ENCODE peak calls at places on chromosomes 2 and 18, in nine cellular contexts. E is tibial artery; O is A549; Z is CD8-positive, alpha-beta T cell; H is SK-N-SH; M is RWPE1; R is psoas muscle; N is body of pancreas; J is fibroblast of lung. Q is an unnamed sample.
A peak's percentile ranks its signal among the peaks of the same experiment; 100 is the strongest.

GRCh38 chr2:197889041-197889440 is 84.6 kb downstream of the PLCL1 start:
- DNase-seq in E (no peak), O (no peak), Z (peak; percentile 8), H (no peak), M (peak; percentile 30), R (no peak), N (peak; percentile 33), J (peak; percentile 38), Q (no peak)

GRCh38 chr2:182167882-182168281 is 182.2 kb downstream of the PPP1R1C start:
- DNase-seq in E (no peak), O (no peak), Z (no peak), H (no peak), M (no peak), R (no peak), N (no peak), J (no peak), Q (no peak)

GRCh38 chr2:181471783-181472182 is 14.6 kb downstream of the ITGA4 start:
- DNase-seq in E (no peak), O (no peak), Z (no peak), H (no peak), M (no peak), R (no peak), N (no peak), J (no peak), Q (no peak)

GRCh38 chr2:241733391-241734207 is 831 bp upstream of the D2HGDH start:
- DNase-seq in E (no peak), O (no peak), Z (peak; percentile 19), H (no peak), M (peak; percentile 61), R (no peak), N (no peak), J (no peak), Q (no peak)

GRCh38 chr2:61042807-61043206 is 22.9 kb upstream of the SANBR start:
- DNase-seq in E (no peak), O (no peak), Z (no peak), H (no peak), M (no peak), R (no peak), N (no peak), J (no peak), Q (no peak)

GRCh38 chr2:219289537-219290361 is 10.6 kb downstream of the DNAJB2 start:
- DNase-seq in E (peak; percentile 72), O (no peak), Z (no peak), H (no peak), M (peak; percentile 85), R (peak; percentile 80), N (peak; percentile 35), J (peak; percentile 97), Q (no peak)

GRCh38 chr2:131113566-131114227 is 8.6 kb downstream of the PLEKHB2 start:
- DNase-seq in E (no peak), O (no peak), Z (no peak), H (no peak), M (no peak), R (no peak), N (no peak), J (no peak), Q (no peak)

GRCh38 chr18:2515908-2516625 is 55.2 kb downstream of the METTL4 start:
- DNase-seq in E (no peak), O (peak; percentile 24), Z (no peak), H (no peak), M (peak; percentile 76), R (no peak), N (peak; percentile 18), J (peak; percentile 87), Q (no peak)

GRCh38 chr2:203579131-203579643 is 44.1 kb upstream of the RAPH1 start:
- DNase-seq in E (no peak), O (no peak), Z (no peak), H (no peak), M (peak; percentile 88), R (no peak), N (peak; percentile 93), J (peak; percentile 60), Q (no peak)

GRCh38 chr2:163266772-163267171 is 428.2 kb upstream of the KCNH7 start:
- DNase-seq in E (no peak), O (no peak), Z (no peak), H (no peak), M (peak; percentile 48), R (no peak), N (no peak), J (peak; percentile 66), Q (no peak)

GRCh38 chr18:59906203-59906602 is 6.4 kb downstream of the PMAIP1 start:
- DNase-seq in E (no peak), O (no peak), Z (no peak), H (no peak), M (no peak), R (no peak), N (no peak), J (no peak), Q (no peak)

GRCh38 chr2:178917555-178917954 is 110.3 kb upstream of the TTN start:
- DNase-seq in E (no peak), O (no peak), Z (no peak), H (no peak), M (no peak), R (no peak), N (no peak), J (no peak), Q (no peak)

GRCh38 chr2:149065236-149065635 is 26.7 kb downstream of the LYPD6B start:
- DNase-seq in E (no peak), O (no peak), Z (no peak), H (no peak), M (no peak), R (no peak), N (no peak), J (peak; percentile 32), Q (no peak)

GRCh38 chr2:120625865-120626560 is 109.7 kb upstream of the GLI2 start:
- DNase-seq in E (no peak), O (no peak), Z (no peak), H (no peak), M (no peak), R (no peak), N (peak; percentile 87), J (no peak), Q (no peak)

GRCh38 chr2:165815299-165815698 is 21.3 kb upstream of the GALNT3 start:
- DNase-seq in E (no peak), O (no peak), Z (no peak), H (no peak), M (no peak), R (no peak), N (no peak), J (no peak), Q (no peak)

GRCh38 chr2:20186855-20187187 is 38.1 kb downstream of the SDC1 start:
- DNase-seq in E (no peak), O (no peak), Z (no peak), H (no peak), M (no peak), R (no peak), N (no peak), J (no peak), Q (no peak)

GRCh38 chr2:205555816-205556215 is 126.5 kb upstream of the NRP2 start:
- DNase-seq in E (no peak), O (no peak), Z (no peak), H (no peak), M (no peak), R (no peak), N (no peak), J (no peak), Q (no peak)

GRCh38 chr18:79248495-79249078 is 147.1 kb upstream of the NFATC1 start:
- DNase-seq in E (no peak), O (no peak), Z (no peak), H (no peak), M (no peak), R (no peak), N (no peak), J (peak; percentile 14), Q (no peak)

GRCh38 chr18:62569081-62569480 is 46.3 kb downstream of the ZCCHC2 start:
- DNase-seq in E (no peak), O (no peak), Z (no peak), H (no peak), M (no peak), R (no peak), N (no peak), J (no peak), Q (no peak)

GRCh38 chr18:62571037-62571436 is 48.2 kb downstream of the ZCCHC2 start:
- DNase-seq in E (no peak), O (no peak), Z (no peak), H (no peak), M (no peak), R (no peak), N (no peak), J (no peak), Q (no peak)

GRCh38 chr18:62566199-62566598 is 43.4 kb downstream of the ZCCHC2 start:
- DNase-seq in E (peak; percentile 75), O (peak; percentile 13), Z (no peak), H (no peak), M (no peak), R (peak; percentile 69), N (peak; percentile 56), J (peak; percentile 29), Q (peak; percentile 26)

GRCh38 chr18:62564044-62564443 is 41.2 kb downstream of the ZCCHC2 start:
- DNase-seq in E (no peak), O (no peak), Z (no peak), H (no peak), M (no peak), R (no peak), N (no peak), J (no peak), Q (no peak)

DNA sequence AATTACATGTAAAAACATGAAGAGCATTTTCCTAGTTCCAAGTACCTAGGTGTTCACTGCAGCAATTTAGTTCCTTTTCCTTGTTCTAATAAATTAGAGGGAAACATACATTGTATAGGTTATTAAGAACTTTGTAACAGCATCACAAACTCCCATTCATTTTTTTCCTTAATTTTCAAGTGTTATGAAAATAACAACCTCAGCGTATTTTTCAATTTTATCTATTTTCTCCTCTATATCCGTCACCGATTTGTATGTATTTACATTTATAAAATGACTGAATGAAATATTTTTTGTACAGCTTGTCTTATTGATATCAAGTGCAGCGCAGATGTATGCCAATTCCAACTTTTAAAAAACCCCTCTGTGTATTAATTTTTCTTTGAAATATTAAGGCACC is 44.0 kb downstream of the ZCCHC2 start:
- DNase-seq in E (no peak), O (no peak), Z (no peak), H (no peak), M (no peak), R (no peak), N (no peak), J (no peak), Q (no peak)
- TF ChIP-seq CTCF in E (no peak), O (no peak), Z (no peak), H (no peak), M (no peak), R (no peak), N (no peak), J (no peak), Q (no peak)

GRCh38 chr18:36829362-36830140 is 624 bp downstream of the KIAA1328 start:
- DNase-seq in E (no peak), O (no peak), Z (no peak), H (no peak), M (peak; percentile 2), R (no peak), N (peak; percentile 20), J (peak; percentile 32), Q (no peak)
- H3K27ac ChIP-seq in E (peak overlapping the region; percentile 85), O (peak overlapping the region; percentile 98), Z (peak overlapping the region; percentile 70), H (peak overlapping the region; percentile 40), M (peak overlapping the region; percentile 92), R (peak overlapping the region; percentile 76), N (peak overlapping the region; percentile 93), J (peak overlapping the region; percentile 95), Q (peak overlapping the region; percentile 69)

GRCh38 chr2:85455552-85456090 is 37.1 kb downstream of the SH2D6 start:
- DNase-seq in E (no peak), O (no peak), Z (no peak), H (no peak), M (no peak), R (no peak), N (no peak), J (no peak), Q (peak; percentile 57)
- TF ChIP-seq CTCF in E (no peak), O (no peak), Z (no peak), H (no peak), M (no peak), R (no peak), N (no peak), J (no peak), Q (peak; percentile 43)

GRCh38 chr2:190159453-190159852 is 96.9 kb upstream of the MSTN start:
- DNase-seq in E (peak; percentile 38), O (no peak), Z (no peak), H (no peak), M (no peak), R (no peak), N (peak; percentile 12), J (peak; percentile 61), Q (no peak)
- H3K27ac ChIP-seq in E (no peak overlapping the region), O (no peak overlapping the region), Z (no peak overlapping the region), H (no peak overlapping the region), M (no peak overlapping the region), R (no peak overlapping the region), N (no peak overlapping the region), J (no peak overlapping the region), Q (no peak overlapping the region)